ENCODE peak calls at places on chromosomes 1 and 21, in nine cellular contexts. E, B, P, G, O, Q, T, D and W are unnamed samples.
A peak's percentile ranks its signal among the peaks of the same experiment; 100 is the strongest.

GRCh38 chr1:237029850-237030535 is 12.0 kb upstream of the RYR2 start:
- DNase-seq in Q (no peak), O (no peak), B (no peak), T (no peak), D (no peak), E (no peak), P (no peak), G (no peak), W (no peak)

GRCh38 chr1:183685112-183685713 is 32.1 kb upstream of the APOBEC4 start:
- DNase-seq in P (no peak), G (no peak), D (no peak), T (peak; percentile 64), O (no peak), E (no peak), Q (peak; percentile 88), B (peak; percentile 68), W (peak; percentile 20)

GRCh38 chr1:5232537-5232936 is 578.1 kb downstream of the AJAP1 start:
- DNase-seq in P (no peak), D (no peak), B (no peak), Q (no peak), T (no peak), E (no peak), G (no peak), O (no peak), W (no peak)

GRCh38 chr1:17420361-17420760 is 19.1 kb downstream of the RCC2 start:
- DNase-seq in B (no peak), T (no peak), E (no peak), D (no peak), Q (no peak), G (no peak), O (no peak), P (no peak), W (no peak)

GRCh38 chr21:33799378-33800090 is 116.1 kb downstream of the ATP5PO start:
- DNase-seq in P (no peak), E (no peak), T (no peak), Q (no peak), O (no peak), B (no peak), D (peak; percentile 64), G (no peak), W (no peak)

GRCh38 chr1:75632350-75632949 is 21.5 kb upstream of the SLC44A5 start:
- DNase-seq in Q (peak; percentile 57), D (no peak), B (no peak), O (no peak), E (no peak), T (peak; percentile 4), P (no peak), G (no peak), W (no peak)

GRCh38 chr1:228108742-228109072 is 392 bp downstream of the MRPL55 start:
- DNase-seq in P (no peak), D (no peak), O (no peak), E (no peak), G (no peak), T (no peak), Q (peak; percentile 55), B (no peak), W (no peak)

GRCh38 chr1:157274698-157275534 is 136.7 kb upstream of the ETV3 start:
- DNase-seq in G (no peak), B (no peak), D (no peak), P (no peak), Q (no peak), O (no peak), E (no peak), T (no peak), W (no peak)

GRCh38 chr21:46168659-46169386 is 13.4 kb upstream of the FTCD start:
- DNase-seq in T (no peak), P (no peak), E (no peak), Q (peak; percentile 52), G (no peak), B (no peak), D (no peak), O (no peak), W (no peak)

GRCh38 chr1:225469051-225469450 is 41.2 kb upstream of the LBR start:
- DNase-seq in G (no peak), Q (no peak), O (no peak), T (no peak), B (no peak), P (no peak), D (no peak), E (no peak), W (no peak)

GRCh38 chr1:87129038-87129437 is 199.6 kb upstream of the LMO4 start:
- DNase-seq in O (no peak), Q (no peak), E (no peak), T (no peak), B (no peak), D (no peak), G (no peak), P (no peak), W (no peak)

GRCh38 chr1:98903261-98903660 is 101.4 kb downstream of the PLPPR5 start:
- DNase-seq in G (no peak), D (no peak), O (no peak), E (no peak), P (no peak), Q (no peak), T (no peak), B (no peak), W (no peak)

GRCh38 chr1:112674986-112675727 is 698 bp downstream of the MOV10 start:
- DNase-seq in P (peak; percentile 66), O (peak; percentile 30), D (peak; percentile 68), E (peak; percentile 64), T (peak; percentile 17), B (no peak), Q (peak; percentile 61), G (no peak), W (no peak)

GRCh38 chr21:15872236-15872635 is 142.5 kb downstream of the USP25 start:
- DNase-seq in G (no peak), D (no peak), T (no peak), P (no peak), O (no peak), Q (no peak), E (no peak), B (no peak), W (no peak)

GRCh38 chr1:111454859-111455641 is 5.8 kb downstream of the ATP5PB start:
- DNase-seq in P (no peak), E (no peak), O (no peak), D (no peak), G (no peak), Q (no peak), B (no peak), T (no peak), W (no peak)

GRCh38 chr1:232011961-232012360 is 385.4 kb downstream of the DISC1 start:
- DNase-seq in P (no peak), O (no peak), E (no peak), T (no peak), B (no peak), Q (no peak), G (no peak), D (no peak), W (no peak)

GRCh38 chr1:82464362-82464931 is 663.7 kb downstream of the ADGRL2 start:
- DNase-seq in Q (no peak), B (no peak), O (no peak), G (no peak), D (peak; percentile 38), P (no peak), E (no peak), T (no peak), W (no peak)

GRCh38 chr1:185096531-185096930 is 51.2 kb downstream of the RNF2 start:
- DNase-seq in O (no peak), E (no peak), D (no peak), G (no peak), P (no peak), T (no peak), Q (no peak), B (no peak), W (no peak)

GRCh38 chr1:3522564-3523270 is 68.3 kb downstream of the ARHGEF16 start:
- DNase-seq in D (no peak), Q (no peak), E (no peak), P (no peak), B (no peak), T (no peak), O (no peak), G (no peak), W (no peak)

GRCh38 chr1:78370779-78371482 is 119.8 kb upstream of the PTGFR start:
- DNase-seq in Q (no peak), D (no peak), O (no peak), B (no peak), G (no peak), P (no peak), T (no peak), E (no peak), W (no peak)

GRCh38 chr1:25831569-25832196 is 11.9 kb downstream of the MTFR1L start:
- DNase-seq in E (no peak), O (no peak), T (no peak), B (no peak), Q (no peak), P (no peak), D (no peak), G (peak; percentile 95), W (no peak)

GRCh38 chr1:90746857-90747256 is 29.8 kb upstream of the BARHL2 start:
- DNase-seq in P (no peak), D (no peak), E (no peak), O (no peak), T (no peak), B (no peak), Q (no peak), G (no peak), W (no peak)

GRCh38 chr1:65001238-65001792 is 35.0 kb upstream of the JAK1 start:
- DNase-seq in Q (no peak), B (no peak), T (no peak), G (no peak), P (peak; percentile 74), D (peak; percentile 93), O (peak; percentile 69), E (peak; percentile 17), W (no peak)

GRCh38 chr1:241881444-241881843 is 33.4 kb downstream of the EXO1 start:
- DNase-seq in E (no peak), D (no peak), T (no peak), G (no peak), B (no peak), Q (no peak), P (no peak), O (no peak), W (no peak)

GRCh38 chr1:218211241-218211640 is 73.9 kb upstream of the RRP15 start:
- DNase-seq in G (no peak), T (no peak), E (no peak), O (no peak), Q (no peak), D (no peak), P (no peak), B (no peak), W (no peak)

GRCh38 chr1:56194911-56195310 is 384.5 kb downstream of the PLPP3 start:
- DNase-seq in B (no peak), P (no peak), G (no peak), T (no peak), O (no peak), E (no peak), Q (no peak), D (no peak), W (no peak)

GRCh38 chr1:167332503-167332902 is 111.8 kb downstream of the POU2F1 start:
- DNase-seq in T (no peak), G (no peak), D (no peak), Q (no peak), P (no peak), B (no peak), O (no peak), E (no peak), W (no peak)

GRCh38 chr1:84574936-84575335 is 696 bp upstream of the CTBS start:
- DNase-seq in O (no peak), T (no peak), E (no peak), P (no peak), D (no peak), B (no peak), G (no peak), Q (no peak), W (no peak)

GRCh38 chr1:220991959-220992704 is 112.9 kb downstream of the HLX start:
- DNase-seq in P (no peak), B (no peak), G (no peak), D (no peak), O (no peak), Q (no peak), T (no peak), E (no peak), W (no peak)

GRCh38 chr1:62131093-62131725 is 63.4 kb upstream of the L1TD1 start:
- DNase-seq in B (peak; percentile 54), Q (peak; percentile 74), O (no peak), T (peak; percentile 72), D (no peak), P (no peak), G (no peak), E (peak; percentile 8), W (peak; percentile 37)